ENCODE peak calls at places on chromosomes 2 and 18, in four cellular contexts. Q is A549, O is H1, S is K562. G is an unnamed sample.

GRCh38 chr2:217501887-217502286 is 500.9 kb downstream of the TNS1 start:
- DNase-seq in Q (no peak), O (no peak), S (no peak), G (no peak)

GRCh38 chr2:132270981-132271546 is 109.3 kb upstream of the ANKRD30BL start:
- DNase-seq in Q (no peak), O (no peak), S (no peak), G (no peak)

GRCh38 chr18:68734311-68734710 is 19.4 kb upstream of the TMX3 start:
- DNase-seq in Q (no peak), O (no peak), S (no peak), G (no peak)

GRCh38 chr2:201343559-201343958 is 13.6 kb downstream of the FLACC1 start:
- DNase-seq in Q (no peak), O (no peak), S (no peak), G (no peak)

GRCh38 chr2:212686285-212686895 is 147.8 kb upstream of the ERBB4 start:
- DNase-seq in Q (peak; percentile 60), O (peak; percentile 7), S (peak; percentile 20), G (peak; percentile 49)

GRCh38 chr18:10878703-10879102 is 270.7 kb downstream of the PIEZO2 start:
- DNase-seq in Q (no peak), O (no peak), S (no peak), G (no peak)

GRCh38 chr2:38494394-38494793 is 108.3 kb downstream of the HNRNPLL start:
- DNase-seq in Q (no peak), O (no peak), S (no peak), G (no peak)

GRCh38 chr18:10320848-10321247 is 133.6 kb upstream of the APCDD1 start:
- DNase-seq in Q (no peak), O (no peak), S (no peak), G (no peak)

GRCh38 chr2:103232882-103233281 is 471.1 kb downstream of the TMEM182 start:
- DNase-seq in Q (no peak), O (no peak), S (no peak), G (no peak)

GRCh38 chr18:48963555-48964480 is 13.1 kb upstream of the SMAD7 start:
- DNase-seq in Q (no peak), O (no peak), S (no peak), G (no peak)

GRCh38 chr2:129929321-129930290 is 49.9 kb upstream of the RAB6C start:
- DNase-seq in Q (no peak), O (no peak), S (no peak), G (no peak)

GRCh38 chr2:6372317-6372903 is 493.3 kb downstream of the CMPK2 start:
- DNase-seq in Q (peak; percentile 22), O (no peak), S (no peak), G (no peak)

GRCh38 chr2:184562532-184562931 is 35.8 kb upstream of the ZNF804A start:
- DNase-seq in Q (no peak), O (no peak), S (no peak), G (no peak)

GRCh38 chr2:149507933-149508332 is 79.6 kb downstream of the MMADHC start:
- DNase-seq in Q (no peak), O (no peak), S (no peak), G (no peak)

GRCh38 chr18:12741351-12741750 is 38.5 kb downstream of the PSMG2 start:
- DNase-seq in Q (peak; percentile 80), O (no peak), S (no peak), G (peak; percentile 94)

GRCh38 chr2:17638181-17638743 is 97.8 kb downstream of the VSNL1 start:
- DNase-seq in Q (no peak), O (no peak), S (no peak), G (no peak)

GRCh38 chr2:17643031-17643615 is 102.6 kb downstream of the VSNL1 start:
- DNase-seq in Q (peak; percentile 82), O (no peak), S (peak; percentile 57), G (peak; percentile 22)

GRCh38 chr2:17635007-17635406 is 94.5 kb downstream of the VSNL1 start:
- DNase-seq in Q (no peak), O (no peak), S (no peak), G (no peak)

GRCh38 chr2:17636989-17637906 is 96.8 kb downstream of the VSNL1 start:
- DNase-seq in Q (no peak), O (no peak), S (no peak), G (no peak)
- TF ChIP-seq MAFK in Q (no peak), O (no peak), S (no peak), G (no peak)

DNA sequence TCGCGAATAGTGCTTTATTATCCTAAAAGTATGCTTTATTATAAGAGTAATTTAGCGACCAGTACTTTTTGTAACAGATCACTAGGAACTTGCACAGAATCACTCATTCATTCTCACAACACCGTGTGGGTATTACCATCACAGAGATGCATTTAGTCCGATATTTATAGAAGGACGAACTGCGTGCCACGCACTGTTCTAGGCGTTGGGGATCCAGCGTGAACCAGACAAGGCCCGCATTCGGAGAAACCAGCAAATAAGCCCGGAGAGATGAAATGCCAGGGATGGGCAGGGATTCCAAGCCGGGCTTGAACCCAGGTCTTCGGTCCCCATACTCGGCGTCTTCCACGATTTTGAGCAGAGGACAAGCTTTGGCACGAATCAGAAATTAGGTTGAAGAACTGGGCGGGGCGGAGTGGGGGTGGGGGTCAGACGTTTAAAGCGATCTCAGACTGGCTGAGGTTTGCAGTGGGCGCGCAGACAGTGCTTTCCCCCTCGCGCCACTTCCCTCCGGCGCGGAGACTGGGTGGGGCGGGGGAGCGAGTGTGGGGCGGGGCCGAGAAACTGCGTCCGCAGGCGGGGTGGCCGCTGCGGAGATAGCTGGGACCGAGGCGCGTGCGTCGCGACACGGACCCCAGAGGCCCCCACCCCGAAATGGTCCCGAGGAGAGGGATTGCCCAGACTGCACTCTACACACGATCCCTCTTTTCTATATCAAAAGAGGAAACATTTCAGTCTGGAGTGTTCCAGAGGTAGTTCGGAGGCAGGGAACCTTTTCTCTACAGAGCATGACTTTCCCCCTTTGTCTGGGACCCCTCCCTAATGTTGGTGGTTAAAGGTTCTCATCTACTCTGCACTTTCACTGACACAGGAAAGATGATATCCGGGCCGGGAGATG is 1.1 kb upstream of the CXCR4 start:
- DNase-seq in Q (no peak), O (no peak), S (peak; percentile 55), G (no peak)
- TF ChIP-seq KDM1A in Q (no peak), O (no peak), S (no peak), G (no peak)

DNA sequence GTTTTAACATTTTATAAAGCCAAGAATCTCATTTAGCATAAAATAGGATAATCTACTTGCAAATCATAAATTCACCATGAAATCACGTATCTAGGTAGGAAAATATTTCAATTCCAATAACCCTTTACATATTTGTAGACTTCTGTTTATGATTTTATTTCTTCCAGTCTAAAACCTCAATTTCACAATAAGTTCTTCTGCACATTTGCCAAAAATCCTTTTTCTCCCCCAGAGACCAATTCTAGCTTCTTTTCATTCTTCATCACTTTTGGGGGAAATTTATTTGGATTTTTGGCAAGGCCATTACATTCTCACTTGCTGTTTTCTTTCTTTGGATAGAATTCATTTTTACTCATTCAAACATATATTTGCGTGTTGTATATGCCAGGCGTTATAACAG is 86.8 kb downstream of the SPRED2 start:
- DNase-seq in Q (no peak), O (no peak), S (no peak), G (no peak)
- TF ChIP-seq MAFK in Q (no peak), O (no peak), S (no peak), G (no peak)

GRCh38 chr18:985301-985700 is 80.6 kb downstream of the ADCYAP1 start:
- DNase-seq in Q (no peak), O (no peak), S (no peak), G (no peak)

GRCh38 chr18:986552-986951 is 81.9 kb downstream of the ADCYAP1 start:
- DNase-seq in Q (no peak), O (no peak), S (no peak), G (no peak)

GRCh38 chr18:984004-984403 is 79.3 kb downstream of the ADCYAP1 start:
- DNase-seq in Q (no peak), O (no peak), S (no peak), G (no peak)

GRCh38 chr18:987325-988186 is 82.9 kb downstream of the ADCYAP1 start:
- DNase-seq in Q (peak; percentile 4), O (no peak), S (peak; percentile 50), G (no peak)

DNA sequence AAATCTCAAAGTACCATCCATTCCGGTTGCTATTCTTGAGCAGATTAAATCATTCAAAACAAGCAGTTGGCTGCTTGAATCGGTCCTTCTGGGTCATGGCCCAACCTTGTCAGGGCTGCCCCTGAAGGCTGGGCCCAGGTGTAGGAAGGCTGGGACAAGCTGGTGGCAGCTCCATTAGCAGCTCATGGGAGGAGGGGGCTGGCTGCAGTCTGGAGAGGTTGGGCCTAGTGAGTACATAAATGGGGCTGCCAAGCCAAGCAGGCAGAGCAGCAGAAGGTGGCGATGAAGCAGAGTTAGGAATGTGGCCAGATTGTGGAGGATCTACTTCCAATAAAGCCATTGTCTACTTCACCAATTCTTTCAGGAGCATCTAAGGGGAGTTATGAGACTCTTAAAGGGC is 81.4 kb downstream of the ADCYAP1 start:
- DNase-seq in Q (no peak), O (no peak), S (no peak), G (no peak)
- TF ChIP-seq KDM1A in Q (no peak), O (no peak), S (no peak), G (no peak)